ENCODE peak calls at places on chromosomes 1 and 21, in nine cellular contexts. J, Y, B, E, O, I, Z, H and V are unnamed samples.

GRCh38 chr1:245310605-245311531 is 156.1 kb downstream of the KIF26B start:
- DNase-seq in J (no peak), Y (peak; percentile 20), B (no peak), E (peak; percentile 40), O (peak; percentile 34), I (no peak), Z (peak; percentile 59), H (peak; percentile 23), V (peak; percentile 25)

GRCh38 chr1:910311-910880 is 13.3 kb upstream of the SAMD11 start:
- DNase-seq in J (no peak), Y (no peak), B (no peak), E (no peak), O (no peak), I (peak; percentile 11), Z (no peak), H (no peak), V (no peak)

GRCh38 chr1:160836981-160837557 is 25.6 kb downstream of the CD244 start:
- DNase-seq in J (no peak), Y (no peak), B (no peak), E (no peak), O (no peak), I (no peak), Z (no peak), H (no peak), V (no peak)

GRCh38 chr1:42013881-42014470 is 95.3 kb upstream of the HIVEP3 start:
- DNase-seq in J (no peak), Y (no peak), B (no peak), E (no peak), O (no peak), I (no peak), Z (no peak), H (no peak), V (no peak)

GRCh38 chr1:235567812-235568444 is 63.7 kb upstream of the B3GALNT2 start:
- DNase-seq in J (no peak), Y (no peak), B (no peak), E (no peak), O (no peak), I (no peak), Z (no peak), H (no peak), V (peak; percentile 57)

GRCh38 chr1:224727351-224727750 is 111.2 kb downstream of the CNIH3 start:
- DNase-seq in J (no peak), Y (peak; percentile 17), B (no peak), E (no peak), O (no peak), I (no peak), Z (no peak), H (no peak), V (no peak)

GRCh38 chr1:181660621-181661020 is 177.3 kb downstream of the CACNA1E start:
- DNase-seq in J (no peak), Y (peak; percentile 61), B (no peak), E (no peak), O (no peak), I (no peak), Z (no peak), H (no peak), V (no peak)

GRCh38 chr21:16956824-16957223 is 556.0 kb upstream of the CXADR start:
- DNase-seq in J (no peak), Y (no peak), B (no peak), E (no peak), O (no peak), I (no peak), Z (no peak), H (no peak), V (no peak)

GRCh38 chr1:51504806-51505525 is 14.1 kb downstream of the EPS15 start:
- DNase-seq in J (no peak), Y (no peak), B (no peak), E (no peak), O (no peak), I (no peak), Z (no peak), H (no peak), V (peak; percentile 34)

GRCh38 chr1:119987112-119987511 is 82.3 kb downstream of the NOTCH2 start:
- DNase-seq in J (peak; percentile 52), Y (peak; percentile 97), B (no peak), E (no peak), O (no peak), I (no peak), Z (no peak), H (no peak), V (peak; percentile 26)

GRCh38 chr1:227390525-227390924 is 72.2 kb upstream of the CDC42BPA start:
- DNase-seq in J (no peak), Y (peak; percentile 13), B (no peak), E (no peak), O (no peak), I (no peak), Z (no peak), H (no peak), V (no peak)

GRCh38 chr1:64036549-64036948 is 166.9 kb upstream of the UBE2U start:
- DNase-seq in J (no peak), Y (no peak), B (no peak), E (no peak), O (no peak), I (no peak), Z (no peak), H (no peak), V (no peak)

GRCh38 chr1:115089443-115090340 is at the start of gene TSPAN2:
- DNase-seq in J (no peak), Y (peak; percentile 83), B (peak; percentile 62), E (no peak), O (peak; percentile 92), I (no peak), Z (peak; percentile 98), H (peak; percentile 76), V (peak; percentile 43)
- TF ChIP-seq CTCF in J (peak; percentile 39), Y (peak; percentile 42), B (peak; percentile 39), E (no peak), O (no peak), I (peak; percentile 17), Z (peak; percentile 35), H (no peak), V (no peak)

GRCh38 chr1:25112400-25112799 is 119.9 kb downstream of the SYF2 start:
- DNase-seq in J (no peak), Y (no peak), B (no peak), E (no peak), O (no peak), I (no peak), Z (no peak), H (no peak), V (no peak)

GRCh38 chr1:25118554-25118953 is 113.7 kb downstream of the SYF2 start:
- DNase-seq in J (no peak), Y (no peak), B (no peak), E (no peak), O (no peak), I (no peak), Z (no peak), H (no peak), V (peak; percentile 56)

GRCh38 chr1:25120286-25120685 is 112.0 kb downstream of the SYF2 start:
- DNase-seq in J (no peak), Y (no peak), B (no peak), E (no peak), O (no peak), I (no peak), Z (no peak), H (no peak), V (no peak)

GRCh38 chr1:25116832-25117231 is 115.5 kb downstream of the SYF2 start:
- DNase-seq in J (no peak), Y (no peak), B (no peak), E (no peak), O (no peak), I (no peak), Z (no peak), H (no peak), V (no peak)

DNA sequence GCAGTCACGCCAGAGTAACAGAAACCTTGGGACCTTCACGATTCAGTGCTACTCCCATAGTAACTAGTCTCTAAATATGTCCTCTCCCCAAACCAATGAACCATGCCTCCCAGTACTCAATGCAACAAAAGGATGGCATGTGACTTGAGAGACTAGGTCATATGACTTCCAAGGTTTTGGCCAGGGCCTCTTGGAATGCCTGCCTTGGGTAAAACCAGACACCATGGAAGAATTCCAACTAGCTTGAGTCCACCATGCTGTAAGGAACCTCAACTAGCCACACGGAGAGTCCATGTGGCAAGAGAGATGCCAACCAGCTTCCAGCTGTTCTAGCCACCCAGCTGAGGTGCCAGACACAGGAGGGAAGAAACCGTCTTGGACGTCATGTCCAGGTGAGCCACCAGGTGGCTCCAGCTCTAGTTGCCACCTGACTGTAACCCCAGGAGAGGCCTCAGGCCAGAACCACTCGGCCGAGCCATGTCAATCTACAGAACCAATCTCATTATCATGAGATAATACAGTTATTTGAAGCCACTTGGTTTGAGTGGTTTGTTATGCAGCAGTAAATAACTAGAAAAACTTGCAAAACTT is 115.0 kb downstream of the SYF2 start:
- DNase-seq in J (no peak), Y (no peak), B (no peak), E (no peak), O (no peak), I (no peak), Z (no peak), H (peak; percentile 16), V (peak; percentile 60)
- TF ChIP-seq CTCF in J (no peak), Y (no peak), B (no peak), E (peak; percentile 15), O (peak; percentile 39), I (no peak), Z (no peak), H (peak; percentile 59), V (peak; percentile 49)

DNA sequence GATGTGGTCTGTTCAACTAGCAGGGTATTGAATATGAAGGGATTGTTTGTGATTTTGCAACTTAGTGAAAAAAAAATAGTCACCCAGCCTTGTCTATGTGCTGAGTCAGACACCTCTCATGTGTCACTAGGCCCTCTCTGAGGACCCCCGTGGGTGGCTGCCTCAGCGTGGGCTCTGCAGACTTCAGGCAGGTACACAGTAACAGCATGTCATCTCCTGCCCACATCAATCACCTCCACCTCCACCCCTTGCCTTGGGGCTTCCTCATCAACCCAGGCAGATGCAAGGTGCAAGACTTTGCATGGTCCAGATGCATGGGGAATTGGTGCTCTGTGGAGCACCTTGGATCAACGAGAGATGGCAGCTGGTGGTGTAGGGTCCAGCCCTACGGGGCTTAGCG is 23.9 kb downstream of the PCP4 start:
- DNase-seq in J (no peak), Y (no peak), B (no peak), E (no peak), O (no peak), I (no peak), Z (no peak), H (no peak), V (no peak)
- TF ChIP-seq CTCF in J (no peak), Y (no peak), B (no peak), E (no peak), O (no peak), I (no peak), Z (no peak), H (no peak), V (no peak)

GRCh38 chr1:8214501-8215173 is 103.3 kb upstream of the SLC45A1 start:
- DNase-seq in J (no peak), Y (peak; percentile 34), B (no peak), E (no peak), O (no peak), I (no peak), Z (no peak), H (no peak), V (no peak)
- TF ChIP-seq CTCF in J (peak; percentile 22), Y (no peak), B (no peak), E (no peak), O (no peak), I (no peak), Z (no peak), H (no peak), V (no peak)

GRCh38 chr21:22120616-22121266 is 1122.5 kb downstream of the NCAM2 start:
- DNase-seq in J (no peak), Y (no peak), B (no peak), E (no peak), O (no peak), I (no peak), Z (no peak), H (no peak), V (no peak)
- TF ChIP-seq CTCF in J (no peak), Y (no peak), B (no peak), E (no peak), O (no peak), I (no peak), Z (peak; percentile 30), H (peak; percentile 46), V (no peak)